ENCODE peak calls at places on chromosome 1, in four cellular contexts. One of them, this sample, is unnamed.

GRCh38 chr1:228413241-228414010 is 3.2 kb downstream of the TRIM17 start:
- DNase-seq in tibial artery: no peak
- DNase-seq in HS-27A: no peak
- DNase-seq in GM12891: no peak
- DNase-seq in this sample: no peak

GRCh38 chr1:54800899-54801759 is at the start of gene TTC22:
- DNase-seq in tibial artery: no peak
- DNase-seq in HS-27A: no peak
- DNase-seq in GM12891: peak
- DNase-seq in this sample: no peak

GRCh38 chr1:64526312-64526711 is 56.4 kb downstream of the CACHD1 start:
- DNase-seq in tibial artery: no peak
- DNase-seq in HS-27A: no peak
- DNase-seq in GM12891: no peak
- DNase-seq in this sample: no peak

GRCh38 chr1:154342836-154343472 is 17.6 kb downstream of the ATP8B2 start:
- DNase-seq in tibial artery: no peak
- DNase-seq in HS-27A: no peak
- DNase-seq in GM12891: no peak
- DNase-seq in this sample: no peak

GRCh38 chr1:119506941-119507340 is at the start of gene HSD3B1:
- DNase-seq in tibial artery: no peak
- DNase-seq in HS-27A: no peak
- DNase-seq in GM12891: no peak
- DNase-seq in this sample: no peak

GRCh38 chr1:204630460-204630905 is 55.1 kb downstream of the LRRN2 start:
- DNase-seq in tibial artery: no peak
- DNase-seq in HS-27A: no peak
- DNase-seq in GM12891: no peak
- DNase-seq in this sample: no peak

GRCh38 chr1:6614019-6614952 is 755 bp downstream of the PHF13 start:
- DNase-seq in tibial artery: peak
- DNase-seq in HS-27A: no peak
- DNase-seq in GM12891: peak
- DNase-seq in this sample: no peak

GRCh38 chr1:33429846-33430750 is 797 bp downstream of the PHC2 start:
- DNase-seq in tibial artery: no peak
- DNase-seq in HS-27A: no peak
- DNase-seq in GM12891: peak
- DNase-seq in this sample: no peak

GRCh38 chr1:6009120-6010040 is 17.2 kb upstream of the NPHP4 start:
- DNase-seq in tibial artery: no peak
- DNase-seq in HS-27A: no peak
- DNase-seq in GM12891: no peak
- DNase-seq in this sample: no peak

This sample was measured in amniotic stem cell.